ENCODE peak calls at places on chromosomes 6 and 20, in four cellular contexts. U is CD8-positive, alpha-beta memory T cell; K is ascending aorta; N is neural progenitor cell. X is an unnamed sample. For H3K4me1, the result is how much of the 10 kb centered on the place peaks cover.

GRCh38 chr6:24933868-24934401 is 1.8 kb downstream of the RIPOR2 start:
- DNase-seq in U (peak), K (no peak), N (peak), X (peak)

GRCh38 chr6:2632368-2632767 is 118.4 kb downstream of the MYLK4 start:
- DNase-seq in U (no peak), K (peak), N (no peak), X (no peak)

GRCh38 chr6:168541307-168541706 is 100.3 kb downstream of the SMOC2 start:
- DNase-seq in U (no peak), K (no peak), N (no peak), X (no peak)

GRCh38 chr20:50286174-50286511 is 95.5 kb downstream of the CEBPB start:
- DNase-seq in U (no peak), K (no peak), N (no peak), X (no peak)

GRCh38 chr20:33846291-33846916 is 35.3 kb downstream of the CHMP4B start:
- DNase-seq in U (no peak), K (no peak), N (no peak), X (no peak)

GRCh38 chr6:41519748-41520699 is 26.2 kb upstream of the FOXP4 start:
- DNase-seq in U (no peak), K (no peak), N (no peak), X (peak)

GRCh38 chr6:28167068-28167467 is 25.4 kb downstream of the ZKSCAN8 start:
- DNase-seq in U (no peak), K (no peak), N (no peak), X (no peak)

GRCh38 chr6:170101281-170102035 is 189.4 kb downstream of the DLL1 start:
- DNase-seq in U (no peak), K (no peak), N (no peak), X (peak)

GRCh38 chr20:4726710-4727391 is 5.1 kb downstream of the PRND start:
- DNase-seq in U (peak), K (no peak), N (no peak), X (no peak)

GRCh38 chr20:55567826-55568225 is 437.5 kb downstream of the CBLN4 start:
- DNase-seq in U (no peak), K (no peak), N (no peak), X (no peak)

GRCh38 chr6:56148488-56149190 is 98.7 kb downstream of the COL21A1 start:
- DNase-seq in U (no peak), K (no peak), N (no peak), X (no peak)

GRCh38 chr6:31967926-31968320 is 4.0 kb downstream of the DXO start:
- DNase-seq in U (no peak), K (no peak), N (no peak), X (no peak)

GRCh38 chr6:36127462-36128016 is 2.8 kb upstream of the MAPK13 start:
- DNase-seq in U (no peak), K (peak), N (no peak), X (no peak)

GRCh38 chr6:131745476-131745875 is 34.7 kb upstream of the CTAGE9 start:
- DNase-seq in U (no peak), K (no peak), N (no peak), X (no peak)

GRCh38 chr20:10347066-10347465 is 87.0 kb downstream of the MKKS start:
- DNase-seq in U (no peak), K (no peak), N (no peak), X (no peak)

GRCh38 chr6:4973972-4974885 is 29.6 kb downstream of the RPP40 start:
- DNase-seq in U (no peak), K (no peak), N (peak), X (peak)

GRCh38 chr6:134374486-134374885 is 56.6 kb upstream of the SGK1 start:
- DNase-seq in U (no peak), K (no peak), N (no peak), X (no peak)

GRCh38 chr6:163745566-163746400 is 331.3 kb downstream of the QKI start:
- DNase-seq in U (no peak), K (no peak), N (peak), X (peak)

GRCh38 chr6:83868639-83869038 is 9.2 kb downstream of the CYB5R4 start:
- DNase-seq in U (no peak), K (no peak), N (no peak), X (no peak)

GRCh38 chr6:2110504-2110903 is 134.9 kb downstream of the GMDS start:
- DNase-seq in U (no peak), K (peak), N (no peak), X (no peak)

GRCh38 chr20:40683221-40683893 is 5.7 kb downstream of the MAFB start:
- DNase-seq in U (no peak), K (no peak), N (peak), X (peak)

GRCh38 chr6:118260833-118261232 is 287.3 kb upstream of the PLN start:
- DNase-seq in U (no peak), K (no peak), N (no peak), X (no peak)

GRCh38 chr6:143276436-143276835 is 174.1 kb downstream of the ADAT2 start:
- DNase-seq in U (no peak), K (no peak), N (no peak), X (no peak)

GRCh38 chr6:129131282-129131681 is 248.3 kb downstream of the LAMA2 start:
- DNase-seq in U (no peak), K (no peak), N (no peak), X (no peak)

GRCh38 chr6:168022488-168023321 is 25.2 kb downstream of the KIF25 start:
- DNase-seq in U (no peak), K (no peak), N (no peak), X (no peak)

GRCh38 chr20:43843096-43843964 is 71.3 kb upstream of the TOX2 start:
- DNase-seq in U (no peak), K (no peak), N (no peak), X (no peak)

GRCh38 chr6:89669002-89669401 is 30.5 kb upstream of the LYRM2 start:
- DNase-seq in U (no peak), K (no peak), N (no peak), X (no peak)

GRCh38 chr6:147559016-147559415 is 50.5 kb downstream of the SAMD5 start:
- DNase-seq in U (no peak), K (no peak), N (no peak), X (no peak)

GRCh38 chr6:134420638-134421181 is 102.8 kb upstream of the SGK1 start:
- DNase-seq in U (no peak), K (no peak), N (no peak), X (no peak)

GRCh38 chr6:149095842-149096241 is 221.7 kb upstream of the TAB2 start:
- DNase-seq in U (no peak), K (no peak), N (no peak), X (no peak)

GRCh38 chr20:46226602-46227001 is 81.7 kb downstream of the CDH22 start:
- DNase-seq in U (no peak), K (no peak), N (no peak), X (peak)

GRCh38 chr20:1888796-1889463 is 6.3 kb upstream of the SIRPA start:
- DNase-seq in U (no peak), K (no peak), N (peak), X (peak)
- H3K4me3 ChIP-seq in U (no peak), K (no peak), N (no peak), X (no peak)

GRCh38 chr20:62711703-62712101 is 3.1 kb downstream of the NTSR1 start:
- DNase-seq in U (no peak), K (no peak), N (no peak), X (no peak)

GRCh38 chr20:62712606-62713005 is 4.0 kb downstream of the NTSR1 start:
- DNase-seq in U (no peak), K (no peak), N (no peak), X (no peak)

GRCh38 chr20:62710221-62710885 is 1.7 kb downstream of the NTSR1 start:
- DNase-seq in U (no peak), K (no peak), N (no peak), X (no peak)

GRCh38 chr20:62709537-62709905 is 885 bp downstream of the NTSR1 start:
- DNase-seq in U (no peak), K (no peak), N (no peak), X (no peak)

DNA sequence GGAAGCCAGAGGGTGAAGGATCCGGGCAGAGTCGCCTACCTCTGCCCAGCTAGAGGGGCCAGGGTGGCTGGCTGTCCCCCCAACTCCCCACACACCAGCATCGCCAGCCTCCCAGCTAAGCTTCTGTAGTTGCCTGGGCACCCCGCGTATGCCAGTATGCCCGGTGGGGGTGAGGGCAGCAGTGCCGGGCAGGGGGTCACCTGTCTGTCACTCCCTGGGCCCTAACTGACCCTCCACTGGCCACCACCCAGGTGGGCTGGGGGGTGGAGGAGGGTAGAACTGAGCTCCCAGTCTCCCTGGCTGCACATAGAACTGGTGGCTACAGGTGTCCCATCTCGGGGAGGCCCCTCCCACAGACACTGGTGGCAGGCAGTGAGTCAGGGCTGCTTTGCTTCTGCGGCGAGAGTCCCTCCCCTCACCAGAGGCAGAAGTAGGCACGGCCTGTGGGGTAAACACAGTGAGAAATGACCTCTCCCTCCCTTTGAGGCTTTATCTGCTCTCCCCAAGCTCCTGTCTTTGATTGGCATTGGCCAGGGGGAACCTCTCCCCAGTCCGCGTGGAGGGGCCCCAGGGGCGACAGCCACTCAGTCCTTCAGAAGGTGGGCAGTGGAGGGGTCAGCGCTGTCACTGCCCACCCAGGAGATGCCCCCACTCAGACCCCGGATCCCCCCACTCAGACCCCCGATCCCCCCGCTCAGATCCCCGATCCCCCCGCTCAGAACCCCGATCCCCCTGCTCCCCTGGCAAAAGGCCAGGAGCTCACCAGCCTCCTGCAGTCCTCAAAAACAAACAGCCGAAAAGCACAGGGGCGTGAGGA is 2.5 kb downstream of the NTSR1 start:
- DNase-seq in U (no peak), K (no peak), N (no peak), X (no peak)
- H3K4me1 ChIP-seq in U (under half), K (under half), N (under half), X (under half)

GRCh38 chr20:22985212-22985611 is 49.9 kb upstream of the SSTR4 start:
- DNase-seq in U (no peak), K (no peak), N (no peak), X (peak)

GRCh38 chr20:22984008-22984407 is 51.1 kb upstream of the SSTR4 start:
- DNase-seq in U (no peak), K (no peak), N (no peak), X (no peak)

GRCh38 chr20:22984611-22985010 is 50.5 kb upstream of the SSTR4 start:
- DNase-seq in U (no peak), K (no peak), N (no peak), X (peak)
- H3K4me3 ChIP-seq in U (no peak), K (no peak), N (no peak), X (no peak)

GRCh38 chr6:74044417-74045096 is 348.6 kb downstream of the CD109 start:
- DNase-seq in U (no peak), K (no peak), N (no peak), X (no peak)
- H3K4me1 ChIP-seq in U (under half), K (under half), N (under half), X (under half)

DNA sequence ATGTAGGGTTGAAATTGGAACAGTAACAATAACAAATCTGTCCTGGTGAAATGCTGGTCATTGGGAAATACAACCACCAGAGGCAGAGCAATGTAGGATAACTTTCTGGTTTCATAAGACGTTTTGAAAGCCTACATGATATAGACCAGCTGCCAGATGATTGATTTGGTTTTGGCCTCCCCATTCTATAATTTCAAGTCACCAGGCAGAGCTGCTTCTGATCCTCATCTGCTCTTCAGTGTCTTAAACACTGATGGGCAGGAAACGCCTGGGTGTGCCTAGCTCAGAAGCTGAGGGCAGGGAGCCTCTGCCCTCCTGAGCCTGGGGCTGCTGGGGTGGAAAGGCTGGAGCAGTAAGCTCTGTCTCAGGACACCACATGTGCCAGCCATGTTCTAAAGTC is 24.5 kb downstream of the DHX35 start:
- DNase-seq in U (no peak), K (no peak), N (no peak), X (no peak)
- H3K4me3 ChIP-seq in U (no peak), K (no peak), N (no peak), X (no peak)